ENCODE peak calls at places on chromosomes 12 and 14, in seven cellular contexts. A is neural progenitor cell, I is brain microvascular endothelial cell, O is PC-9, G is stomach, H is MM.1S, N is pancreas. M is an unnamed sample. For H3K36me3, the result is how much of the 10 kb centered on the place peaks cover.

GRCh38 chr12:27973487-27973890 is 956 bp upstream of the PTHLH start:
- DNase-seq in G (no peak), I (no peak), N (no peak), H (no peak), A (no peak), O (no peak), M (no peak)

GRCh38 chr12:91958816-91959215 is 186.8 kb downstream of the BTG1 start:
- DNase-seq in G (no peak), I (peak), H (peak), A (no peak), O (no peak), N (no peak), M (no peak)

GRCh38 chr12:69570545-69571399 is 14.5 kb upstream of the CCT2 start:
- DNase-seq in A (peak), O (peak), H (peak), N (peak), G (peak), I (peak), M (no peak)

GRCh38 chr14:36504805-36505192 is 15.2 kb downstream of the NKX2-1 start:
- DNase-seq in A (peak), I (no peak), G (no peak), N (no peak), O (no peak), H (no peak), M (no peak)

GRCh38 chr12:26373606-26374495 is 178.5 kb downstream of the SSPN start:
- DNase-seq in G (no peak), I (peak), A (no peak), O (no peak), N (no peak), H (no peak), M (no peak)

GRCh38 chr14:95774265-95775160 is 60.6 kb upstream of the TCL1A start:
- DNase-seq in H (peak), I (peak), O (peak), A (peak), N (peak), G (peak), M (no peak)

GRCh38 chr12:11967356-11968040 is 103.2 kb upstream of the BCL2L14 start:
- DNase-seq in I (no peak), O (no peak), N (no peak), G (no peak), H (no peak), A (no peak), M (no peak)

GRCh38 chr12:103841690-103842584 is 903 bp upstream of the NT5DC3 start:
- DNase-seq in A (no peak), N (peak), H (peak), G (peak), O (peak), I (peak), M (peak)

GRCh38 chr14:76770521-76771431 is 9.5 kb downstream of the VASH1 start:
- DNase-seq in O (no peak), G (no peak), H (no peak), N (no peak), A (no peak), I (no peak), M (peak)

GRCh38 chr14:102985665-102986064 is 63.2 kb downstream of the AMN start:
- DNase-seq in N (no peak), H (no peak), O (no peak), I (no peak), A (no peak), G (no peak), M (peak)

GRCh38 chr14:49893309-49894213 is 679 bp downstream of the ARF6 start:
- DNase-seq in O (peak), N (no peak), A (peak), H (peak), I (peak), G (peak), M (peak)

GRCh38 chr14:26841920-26842741 is 244.3 kb upstream of the NOVA1 start:
- DNase-seq in A (no peak), I (peak), G (peak), H (no peak), O (peak), N (peak), M (no peak)

GRCh38 chr12:116204785-116205184 is 72.7 kb downstream of the MED13L start:
- DNase-seq in I (no peak), N (no peak), A (no peak), O (no peak), G (no peak), H (no peak), M (no peak)

GRCh38 chr12:92538970-92539749 is 163.6 kb upstream of the PLEKHG7 start:
- DNase-seq in O (peak), I (peak), N (peak), G (no peak), H (peak), A (no peak), M (no peak)

GRCh38 chr14:84129028-84129427 is 1400.9 kb upstream of the FLRT2 start:
- DNase-seq in N (no peak), O (no peak), G (no peak), I (no peak), A (peak), H (no peak), M (no peak)

GRCh38 chr12:4829793-4830162 is 79.9 kb upstream of the KCNA1 start:
- DNase-seq in O (no peak), N (no peak), H (no peak), A (no peak), I (no peak), G (no peak), M (no peak)

GRCh38 chr12:113152196-113152834 is 2.8 kb downstream of the CFAP73 start:
- DNase-seq in N (no peak), H (no peak), I (no peak), O (no peak), A (no peak), G (no peak), M (no peak)

GRCh38 chr12:56645201-56645716 is 525 bp downstream of the ATP5F1B start:
- DNase-seq in I (no peak), G (no peak), N (peak), O (no peak), A (peak), H (peak), M (peak)

GRCh38 chr12:75611041-75611440 is 99.6 kb upstream of the KRR1 start:
- DNase-seq in G (no peak), H (no peak), N (no peak), O (no peak), I (no peak), A (no peak), M (no peak)

GRCh38 chr14:73777420-73777819 is 63.2 kb upstream of the PNMA1 start:
- DNase-seq in O (no peak), I (no peak), H (no peak), N (no peak), A (peak), G (no peak), M (no peak)

GRCh38 chr14:91387135-91387849 is 30.3 kb downstream of the CCDC88C start:
- DNase-seq in G (no peak), N (no peak), H (no peak), I (peak), O (no peak), A (no peak), M (no peak)

GRCh38 chr12:9673404-9674225 is 4.1 kb downstream of the CLEC2D start:
- DNase-seq in O (peak), H (peak), I (peak), N (peak), G (no peak), A (no peak), M (peak)

GRCh38 chr14:94681300-94682060 is 69.3 kb downstream of the SERPINA3 start:
- DNase-seq in N (peak), O (no peak), G (peak), I (peak), A (peak), H (peak), M (no peak)

GRCh38 chr14:79404874-79405273 is 806.4 kb downstream of the DIO2 start:
- DNase-seq in G (no peak), I (peak), N (no peak), H (no peak), O (no peak), A (no peak), M (no peak)

GRCh38 chr14:33765251-33765650 is 185.6 kb downstream of the EGLN3 start:
- DNase-seq in O (no peak), N (no peak), A (peak), I (peak), H (no peak), G (no peak), M (no peak)

GRCh38 chr12:88408828-88409227 is 171.4 kb downstream of the KITLG start:
- DNase-seq in I (no peak), O (no peak), G (no peak), H (no peak), A (no peak), N (no peak), M (no peak)

GRCh38 chr12:49264466-49264872 is 413 bp upstream of the TUBA1C start:
- DNase-seq in G (peak), I (no peak), A (peak), N (no peak), O (no peak), H (peak), M (peak)

GRCh38 chr12:122990561-122990960 is 10.1 kb downstream of the ARL6IP4 start:
- DNase-seq in G (no peak), N (no peak), A (no peak), I (no peak), H (no peak), O (no peak), M (no peak)

GRCh38 chr14:58808828-58809227 is 171.1 kb downstream of the DACT1 start:
- DNase-seq in I (peak), N (no peak), H (no peak), A (no peak), G (peak), O (no peak), M (no peak)

GRCh38 chr12:121892673-121893561 is 4.3 kb downstream of the PSMD9 start:
- DNase-seq in H (no peak), I (no peak), O (no peak), G (no peak), A (no peak), N (no peak), M (no peak)

GRCh38 chr12:47687636-47688035 is 18.2 kb downstream of the RPAP3 start:
- DNase-seq in G (no peak), A (no peak), O (no peak), H (no peak), I (no peak), N (no peak), M (no peak)

GRCh38 chr14:73696466-73697390 is 17.5 kb downstream of the PNMA1 start:
- DNase-seq in H (no peak), G (no peak), N (no peak), O (no peak), I (peak), A (no peak), M (no peak)

GRCh38 chr12:607541-608001 is 55.7 kb downstream of the NINJ2 start:
- DNase-seq in G (peak), A (no peak), H (no peak), I (no peak), N (no peak), O (peak), M (no peak)

GRCh38 chr12:56333197-56333678 is 562 bp downstream of the PAN2 start:
- DNase-seq in H (no peak), I (no peak), G (no peak), O (no peak), A (no peak), N (peak), M (peak)

GRCh38 chr12:18250313-18250916 is 10.9 kb upstream of the PIK3C2G start:
- DNase-seq in N (peak), A (peak), G (no peak), O (peak), I (peak), H (peak), M (no peak)

GRCh38 chr12:50530532-50530931 is 25.7 kb downstream of the DIP2B start:
- DNase-seq in I (no peak), O (no peak), A (no peak), G (no peak), N (no peak), H (no peak), M (no peak)

GRCh38 chr12:50529345-50529744 is 24.6 kb downstream of the DIP2B start:
- DNase-seq in I (no peak), N (no peak), H (no peak), G (no peak), A (no peak), O (no peak), M (no peak)

GRCh38 chr12:50527086-50527726 is 22.4 kb downstream of the DIP2B start:
- DNase-seq in N (peak), I (no peak), O (no peak), A (no peak), G (no peak), H (no peak), M (no peak)

GRCh38 chr12:50525422-50525821 is 20.6 kb downstream of the DIP2B start:
- DNase-seq in O (no peak), G (no peak), I (no peak), A (no peak), H (no peak), N (no peak), M (no peak)

DNA sequence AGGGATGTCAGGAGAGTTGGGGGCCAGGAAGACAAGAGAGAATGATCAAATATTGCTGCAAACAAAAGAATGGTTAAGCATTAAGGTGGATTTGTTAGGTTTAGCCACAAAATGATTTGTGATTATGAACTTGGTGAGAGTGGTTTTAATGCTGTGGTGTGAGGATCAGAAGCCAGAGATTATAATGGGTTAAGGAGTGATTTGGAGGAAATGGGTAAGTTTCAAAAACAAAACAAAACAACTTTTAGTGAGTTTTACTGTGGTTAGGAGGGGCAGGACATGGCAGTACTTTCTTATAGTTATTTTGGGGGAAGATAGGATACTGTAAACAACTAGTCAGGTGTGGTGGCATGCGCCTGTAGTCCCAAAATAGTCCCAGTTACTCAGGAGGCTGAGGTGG is 24.0 kb downstream of the DIP2B start:
- DNase-seq in O (no peak), G (no peak), H (no peak), A (no peak), I (no peak), N (no peak), M (no peak)
- H3K36me3 ChIP-seq in O (under half), G (under half), H (under half), A (under half), I (under half), N (under half), M (under half)

GRCh38 chr12:118055144-118055557 is 5.8 kb downstream of the WSB2 start:
- DNase-seq in N (peak), I (no peak), G (peak), H (peak), A (peak), O (peak), M (peak)

GRCh38 chr12:118050972-118051910 is 9.7 kb downstream of the WSB2 start:
- DNase-seq in G (no peak), I (peak), N (no peak), O (no peak), H (no peak), A (no peak), M (no peak)

GRCh38 chr12:118055865-118056773 is 4.9 kb downstream of the WSB2 start:
- DNase-seq in O (no peak), G (peak), H (no peak), N (no peak), I (no peak), A (no peak), M (no peak)

GRCh38 chr12:118053071-118053985 is 7.7 kb downstream of the WSB2 start:
- DNase-seq in I (no peak), O (no peak), A (no peak), H (no peak), N (no peak), G (no peak), M (no peak)

DNA sequence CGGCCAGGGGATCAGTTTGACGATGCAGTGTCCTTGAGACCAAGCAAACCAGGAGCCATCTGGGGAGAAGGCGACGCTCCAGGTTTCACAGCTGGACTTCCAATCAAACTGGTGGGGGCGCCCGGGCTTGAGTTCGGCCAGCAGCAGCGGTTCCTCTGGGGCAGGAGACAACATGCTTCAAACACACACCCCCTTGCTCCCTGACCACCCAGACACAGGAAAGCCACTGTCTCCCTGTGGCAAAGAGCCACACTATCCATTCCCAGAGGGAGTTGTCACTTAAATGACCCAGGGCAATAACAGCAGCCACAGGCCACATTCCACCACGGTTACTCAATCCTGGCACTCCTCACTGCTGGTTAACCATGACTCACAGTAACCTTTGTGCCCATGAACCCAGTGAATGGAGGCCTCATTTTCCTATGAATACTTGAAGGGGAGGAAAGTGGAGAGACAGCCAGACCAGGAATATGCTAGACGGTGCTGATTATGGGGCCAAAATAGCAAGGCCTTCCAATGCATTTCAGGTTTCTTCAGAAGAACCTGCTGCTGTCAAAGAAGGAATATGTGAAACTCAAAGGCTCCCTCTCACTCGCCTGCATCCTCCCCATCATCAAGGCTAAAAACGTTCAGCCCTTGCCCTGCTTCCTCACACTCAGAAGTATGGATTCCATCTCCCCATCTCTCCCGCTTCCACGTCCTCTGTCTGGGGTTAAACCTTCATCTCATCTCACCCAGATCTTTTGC is 8.5 kb downstream of the WSB2 start:
- DNase-seq in O (peak), A (no peak), G (peak), H (no peak), I (peak), N (peak), M (peak)
- H3K36me3 ChIP-seq in O (under half), A (under half), G (under half), H (under half), I (under half), N (under half), M (half or more)

GRCh38 chr12:6547566-6547965 is 8.3 kb downstream of the IFFO1 start:
- DNase-seq in I (no peak), O (no peak), G (no peak), N (no peak), A (no peak), H (no peak), M (no peak)
- H3K36me3 ChIP-seq in I (under half), O (under half), G (half or more), N (under half), A (under half), H (under half), M (under half)

GRCh38 chr14:21084396-21084795 is 14.1 kb downstream of the ZNF219 start:
- DNase-seq in O (no peak), A (no peak), H (no peak), N (no peak), I (no peak), G (no peak), M (no peak)
- H3K36me3 ChIP-seq in O (under half), A (under half), H (under half), N (under half), I (half or more), G (half or more), M (under half)